ENCODE peak calls at places on chromosomes 2 and 18, in four cellular contexts. V, P, S and Q are unnamed samples.

GRCh38 chr2:37414470-37414949 is 70.1 kb downstream of the QPCT start:
- DNase-seq in S (peak), V (peak), P (peak), Q (peak)

GRCh38 chr2:181770145-181770544 is 89.8 kb upstream of the NEUROD1 start:
- DNase-seq in P (no peak), V (peak), S (no peak), Q (peak)

GRCh38 chr2:216683846-216684245 is 11.5 kb downstream of the IGFBP5 start:
- DNase-seq in P (no peak), V (peak), S (no peak), Q (peak)

GRCh38 chr2:134234535-134234934 is 19.3 kb upstream of the MGAT5 start:
- DNase-seq in V (no peak), P (peak), S (no peak), Q (no peak)

GRCh38 chr2:10963155-10963554 is 51.4 kb downstream of the KCNF1 start:
- DNase-seq in S (no peak), V (no peak), P (no peak), Q (peak)

GRCh38 chr2:38274286-38275276 is 102.5 kb downstream of the ATL2 start:
- DNase-seq in P (peak), V (peak), S (peak), Q (peak)

GRCh38 chr2:46648141-46648742 is 168.9 kb downstream of the TMEM247 start:
- DNase-seq in P (no peak), V (peak), S (no peak), Q (peak)

GRCh38 chr18:55763805-55764204 is 175.8 kb upstream of the TCF4 start:
- DNase-seq in S (no peak), P (no peak), V (no peak), Q (no peak)

GRCh38 chr18:68449292-68449691 is 265.6 kb downstream of the TMX3 start:
- DNase-seq in S (no peak), V (peak), P (no peak), Q (peak)

DNA sequence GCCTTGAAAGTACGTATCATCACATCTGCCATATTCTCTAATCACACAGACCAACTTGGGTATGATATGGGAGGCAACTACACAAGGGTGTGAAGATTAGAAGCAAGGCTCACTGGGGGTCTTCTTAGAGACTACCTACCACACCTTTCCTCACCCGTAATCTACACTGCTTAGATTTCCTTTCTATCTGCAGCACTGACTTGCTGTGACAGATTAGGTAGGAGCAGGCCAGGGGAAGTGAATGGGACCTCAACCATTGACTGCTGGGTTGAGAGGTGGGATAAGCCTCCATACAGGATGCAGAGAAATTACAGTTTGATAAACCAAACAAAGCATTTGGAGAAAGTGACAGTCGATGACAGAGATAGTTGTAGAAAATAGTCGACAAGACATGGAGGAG is 119.0 kb upstream of the SERPINE2 start:
- DNase-seq in S (no peak), P (no peak), V (no peak), Q (no peak)
- H3K4me3 ChIP-seq in S (no peak), P (no peak), V (no peak), Q (no peak)

GRCh38 chr2:95025406-95026319 is at the start of gene MAL:
- DNase-seq in V (peak), P (no peak), S (peak), Q (no peak)
- H3K4me3 ChIP-seq in V (peak), P (no peak), S (peak), Q (no peak)

DNA sequence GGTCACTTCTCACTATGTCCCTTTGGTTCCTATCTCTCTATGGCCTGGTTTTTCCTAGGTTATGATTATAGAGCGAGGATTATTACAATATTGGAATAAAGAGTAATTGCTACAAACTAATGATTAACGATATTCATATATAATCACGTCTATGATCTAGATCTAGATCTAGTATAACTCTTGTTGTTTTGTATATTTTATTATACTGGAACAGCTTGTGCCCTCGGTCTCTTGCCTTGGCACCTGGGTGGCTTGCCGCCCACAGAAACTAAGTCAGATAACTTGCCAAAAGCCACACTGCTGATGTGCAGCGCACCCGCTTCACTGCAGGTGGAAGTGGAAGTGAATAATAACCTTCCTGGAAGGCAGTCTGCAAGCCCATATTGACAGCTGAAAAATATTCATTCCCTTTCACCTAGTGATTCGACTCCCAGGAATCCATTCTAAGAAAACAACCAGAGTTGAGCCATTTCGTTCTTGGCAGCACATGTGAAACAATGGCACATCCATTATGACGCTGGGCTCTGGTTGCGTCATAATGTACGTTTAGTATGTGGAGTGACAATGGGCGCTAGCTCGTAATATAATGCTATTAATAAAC is 725 bp upstream of the ANKRD53 start:
- DNase-seq in S (no peak), V (peak), P (no peak), Q (peak)
- H3K4me3 ChIP-seq in S (peak), V (peak), P (peak), Q (peak)

GRCh38 chr2:5365871-5366461 is 326.2 kb upstream of the SOX11 start:
- DNase-seq in V (peak), S (peak), P (peak), Q (no peak)
- H3K4me3 ChIP-seq in V (no peak), S (no peak), P (no peak), Q (no peak)

GRCh38 chr18:51030537-51031258 is 685 bp downstream of the SMAD4 start:
- DNase-seq in P (peak), V (peak), S (peak), Q (peak)

GRCh38 chr18:51028201-51028805 is 1.7 kb upstream of the SMAD4 start:
- DNase-seq in S (no peak), V (peak), P (peak), Q (peak)

GRCh38 chr18:51029378-51029693 is 677 bp upstream of the SMAD4 start:
- DNase-seq in V (no peak), S (no peak), P (no peak), Q (no peak)

GRCh38 chr18:51029694-51030536 is at the start of gene SMAD4:
- DNase-seq in V (peak), P (peak), S (peak), Q (peak)

DNA sequence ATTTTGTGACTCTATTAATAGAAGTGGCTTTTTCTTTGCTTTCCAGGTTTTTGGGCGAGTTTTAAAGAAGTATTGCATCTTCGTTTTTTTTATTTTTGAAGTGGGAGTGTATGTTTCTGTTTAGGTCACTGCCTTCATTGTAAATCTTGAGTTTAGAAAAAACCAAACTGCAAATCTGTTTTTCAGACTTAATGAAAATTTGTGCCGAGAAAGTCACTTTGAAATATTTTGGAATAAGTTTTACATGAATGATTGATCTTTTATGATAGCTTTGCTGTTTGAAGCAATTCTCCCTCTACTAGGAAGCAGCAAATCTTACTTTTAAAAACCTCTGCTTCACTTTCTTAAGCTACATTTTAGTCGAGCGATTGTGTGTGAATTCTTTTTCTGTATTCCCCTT is 2.2 kb downstream of the SMAD4 start:
- DNase-seq in P (no peak), S (no peak), V (no peak), Q (no peak)
- H3K4me3 ChIP-seq in P (peak), S (peak), V (peak), Q (peak)

DNA sequence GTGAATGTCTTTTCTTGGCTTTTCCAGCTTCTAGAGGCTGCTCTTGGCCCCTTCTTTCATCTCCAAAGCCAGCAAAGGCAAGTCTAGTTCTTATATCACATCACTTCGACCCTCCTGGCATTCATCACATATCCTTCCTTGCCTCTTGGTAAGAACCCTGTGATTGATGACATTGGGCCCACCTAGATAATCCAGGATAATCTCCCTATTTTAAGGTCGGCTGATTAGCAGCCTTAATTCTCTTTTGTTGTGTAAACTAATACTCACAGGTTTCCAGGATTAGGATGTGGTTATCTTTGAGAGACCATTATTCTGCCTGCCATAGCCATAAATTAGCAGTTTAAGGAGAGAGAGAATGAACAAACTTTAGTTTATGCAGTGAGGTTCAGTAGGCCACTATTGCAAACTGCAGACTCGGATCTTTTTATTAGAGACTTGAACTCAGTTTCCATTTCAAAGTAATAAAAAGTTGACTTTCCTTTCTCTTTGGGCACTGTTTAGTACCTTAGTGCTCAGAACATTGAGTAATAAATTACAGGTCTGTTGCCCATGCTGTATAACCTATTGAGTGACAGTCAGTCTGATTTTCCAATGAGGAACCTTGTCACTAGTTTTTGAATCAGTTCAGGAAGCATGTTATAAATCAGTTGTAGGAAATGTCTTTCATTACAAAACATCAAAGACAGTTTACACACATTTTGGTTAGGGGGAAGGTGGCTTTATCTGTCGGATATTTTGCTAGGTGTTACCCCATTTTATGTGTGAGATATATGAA is 4.5 kb downstream of the NDUFV2 start:
- DNase-seq in P (no peak), V (no peak), S (no peak), Q (no peak)
- H3K4me3 ChIP-seq in P (peak), V (no peak), S (no peak), Q (no peak)